ENCODE peak calls at places on chromosomes 11 and 22, in nine cellular contexts. V, W, C, Y, X, T, B, E and H are unnamed samples.
A peak's percentile ranks its signal among the peaks of the same experiment; 100 is the strongest.

GRCh38 chr22:44450503-44450902 is 47.5 kb downstream of the RTL6 start:
- DNase-seq in V (no peak), W (no peak), C (no peak), Y (no peak), X (no peak), T (no peak), B (no peak), E (no peak), H (no peak)

GRCh38 chr22:27881404-27881803 is 37.7 kb downstream of the PITPNB start:
- DNase-seq in V (no peak), W (no peak), C (no peak), Y (no peak), X (no peak), T (no peak), B (no peak), E (no peak), H (no peak)

GRCh38 chr22:40743740-40744139 is 64.5 kb downstream of the MCHR1 start:
- DNase-seq in V (no peak), W (no peak), C (no peak), Y (no peak), X (no peak), T (no peak), B (no peak), E (no peak), H (no peak)

GRCh38 chr11:64654958-64655541 is 64.0 kb downstream of the SLC22A12 start:
- DNase-seq in V (no peak), W (no peak), C (no peak), Y (no peak), X (no peak), T (no peak), B (no peak), E (no peak), H (no peak)

GRCh38 chr11:89321401-89321800 is 143.7 kb downstream of the TYR start:
- DNase-seq in V (no peak), W (no peak), C (no peak), Y (no peak), X (no peak), T (no peak), B (no peak), E (no peak), H (no peak)

GRCh38 chr11:78424334-78425270 is 7.0 kb upstream of the GAB2 start:
- DNase-seq in V (no peak), W (no peak), C (no peak), Y (no peak), X (no peak), T (no peak), B (no peak), E (no peak), H (no peak)

GRCh38 chr22:27867114-27867957 is 51.7 kb downstream of the PITPNB start:
- DNase-seq in V (no peak), W (no peak), C (no peak), Y (no peak), X (no peak), T (no peak), B (no peak), E (no peak), H (no peak)

GRCh38 chr22:44455151-44455962 is 42.7 kb downstream of the RTL6 start:
- DNase-seq in V (no peak), W (peak; percentile 52), C (peak; percentile 47), Y (no peak), X (no peak), T (no peak), B (peak; percentile 42), E (no peak), H (no peak)

GRCh38 chr22:46931414-46931813 is 169.0 kb downstream of the TBC1D22A start:
- DNase-seq in V (no peak), W (no peak), C (no peak), Y (no peak), X (no peak), T (no peak), B (peak; percentile 36), E (peak; percentile 21), H (no peak)

GRCh38 chr11:19316434-19316833 is 75.7 kb upstream of the E2F8 start:
- DNase-seq in V (peak; percentile 7), W (no peak), C (no peak), Y (no peak), X (no peak), T (no peak), B (no peak), E (no peak), H (no peak)

GRCh38 chr11:134340354-134340964 is 8.7 kb downstream of the GLB1L2 start:
- DNase-seq in V (no peak), W (no peak), C (no peak), Y (no peak), X (no peak), T (no peak), B (no peak), E (no peak), H (no peak)

GRCh38 chr22:43176090-43176489 is 10.8 kb downstream of the TTLL12 start:
- DNase-seq in V (no peak), W (no peak), C (no peak), Y (no peak), X (no peak), T (no peak), B (no peak), E (no peak), H (no peak)

GRCh38 chr11:78253797-78254196 is 65.1 kb downstream of the USP35 start:
- DNase-seq in V (no peak), W (no peak), C (no peak), Y (peak; percentile 18), X (no peak), T (peak; percentile 6), B (peak; percentile 63), E (no peak), H (no peak)

GRCh38 chr11:19719960-19720359 is 7.3 kb downstream of the NAV2 start:
- DNase-seq in V (no peak), W (no peak), C (no peak), Y (no peak), X (no peak), T (no peak), B (no peak), E (no peak), H (no peak)

GRCh38 chr11:125348704-125349635 is 147.1 kb downstream of the FEZ1 start:
- DNase-seq in V (no peak), W (peak; percentile 61), C (peak; percentile 23), Y (no peak), X (peak; percentile 95), T (peak; percentile 28), B (peak; percentile 60), E (peak; percentile 58), H (no peak)

GRCh38 chr11:70312401-70313357 is 42.2 kb downstream of the PPFIA1 start:
- DNase-seq in V (no peak), W (no peak), C (no peak), Y (no peak), X (no peak), T (no peak), B (no peak), E (no peak), H (no peak)

GRCh38 chr11:119317592-119318239 is 786 bp upstream of the MCAM start:
- DNase-seq in V (no peak), W (no peak), C (no peak), Y (no peak), X (no peak), T (no peak), B (no peak), E (no peak), H (no peak)

GRCh38 chr11:62666259-62666926 is 1.3 kb downstream of the CSKMT start:
- DNase-seq in V (no peak), W (peak; percentile 37), C (no peak), Y (no peak), X (no peak), T (no peak), B (no peak), E (no peak), H (no peak)

GRCh38 chr11:59708537-59708936 is 5.1 kb downstream of the OR10V1 start:
- DNase-seq in V (no peak), W (no peak), C (no peak), Y (no peak), X (no peak), T (no peak), B (no peak), E (no peak), H (peak; percentile 35)

GRCh38 chr11:108394744-108395284 is 72.5 kb downstream of the C11orf65 start:
- DNase-seq in V (no peak), W (no peak), C (no peak), Y (no peak), X (no peak), T (no peak), B (no peak), E (no peak), H (no peak)

GRCh38 chr11:128399186-128399585 is 188.2 kb downstream of the ETS1 start:
- DNase-seq in V (peak; percentile 53), W (no peak), C (no peak), Y (peak; percentile 40), X (no peak), T (no peak), B (peak; percentile 66), E (peak; percentile 8), H (no peak)

GRCh38 chr22:19432092-19432844 is at the start of gene MRPL40:
- DNase-seq in V (peak; percentile 83), W (peak; percentile 93), C (peak; percentile 79), Y (peak; percentile 64), X (peak; percentile 88), T (peak; percentile 76), B (peak; percentile 91), E (peak; percentile 83), H (peak; percentile 68)